ENCODE peak calls at places on chromosomes 7 and 10, in five cellular contexts. One of them, this sample, is unnamed.

GRCh38 chr10:95321554-95322301 is 30.9 kb upstream of the PDLIM1 start:
- DNase-seq in GM12865: no peak
- DNase-seq in left ventricle myocardium superior: no peak
- DNase-seq in AG08395: no peak
- DNase-seq in NCI-H1694 treated with DMSO at 0.1 percent for 48 hours: no peak
- DNase-seq in this sample: no peak

GRCh38 chr7:153393666-153394065 is 634.1 kb downstream of the ACTR3B start:
- DNase-seq in left ventricle myocardium superior: no peak
- DNase-seq in AG08395: no peak
- DNase-seq in GM12865: no peak
- DNase-seq in NCI-H1694 treated with DMSO at 0.1 percent for 48 hours: no peak
- DNase-seq in this sample: no peak

GRCh38 chr10:104040862-104041789 is 44.6 kb downstream of the COL17A1 start:
- DNase-seq in AG08395: no peak
- DNase-seq in left ventricle myocardium superior: no peak
- DNase-seq in NCI-H1694 treated with DMSO at 0.1 percent for 48 hours: peak; percentile 60
- DNase-seq in GM12865: no peak
- DNase-seq in this sample: no peak

GRCh38 chr10:9786576-9786975 is 1231.1 kb upstream of the CELF2 start:
- DNase-seq in left ventricle myocardium superior: no peak
- DNase-seq in NCI-H1694 treated with DMSO at 0.1 percent for 48 hours: no peak
- DNase-seq in AG08395: peak; percentile 55
- DNase-seq in GM12865: no peak
- DNase-seq in this sample: no peak

GRCh38 chr7:42107484-42107883 is 129.5 kb downstream of the GLI3 start:
- DNase-seq in GM12865: no peak
- DNase-seq in left ventricle myocardium superior: no peak
- DNase-seq in AG08395: peak; percentile 94
- DNase-seq in NCI-H1694 treated with DMSO at 0.1 percent for 48 hours: no peak
- DNase-seq in this sample: peak; percentile 45

GRCh38 chr7:143356414-143357050 is 6.0 kb downstream of the FAM131B start:
- DNase-seq in NCI-H1694 treated with DMSO at 0.1 percent for 48 hours: no peak
- DNase-seq in left ventricle myocardium superior: no peak
- DNase-seq in GM12865: no peak
- DNase-seq in AG08395: no peak
- DNase-seq in this sample: no peak

GRCh38 chr10:11578802-11579255 is 32.6 kb downstream of the USP6NL start:
- DNase-seq in AG08395: no peak
- DNase-seq in left ventricle myocardium superior: no peak
- DNase-seq in GM12865: peak; percentile 57
- DNase-seq in NCI-H1694 treated with DMSO at 0.1 percent for 48 hours: no peak
- DNase-seq in this sample: no peak

GRCh38 chr10:122221958-122222357 is 49.1 kb upstream of the BTBD16 start:
- DNase-seq in AG08395: no peak
- DNase-seq in left ventricle myocardium superior: no peak
- DNase-seq in NCI-H1694 treated with DMSO at 0.1 percent for 48 hours: no peak
- DNase-seq in GM12865: no peak
- DNase-seq in this sample: no peak